ENCODE peak calls at places on chromosome 10, in ten cellular contexts. A is NCI-H1105; G is foreskin fibroblast; B is RWPE1; Z is lung; D is NCI-H82; S is A549; V is effector CD4-positive, alpha-beta T cell; U is iris pigment epithelial cell; K is stimulated activated CD4-positive, alpha-beta T cell treated with anti-CD3 and anti-CD28 coated beads, TNF-alpha, amount 100 ng/mL, for 24 hours. W is an unnamed sample.

GRCh38 chr10:63267414-63268138 is 134.4 kb downstream of the NRBF2 start:
- DNase-seq in A (no peak), G (peak), B (peak), Z (no peak), D (peak), S (peak), V (no peak), U (peak), K (no peak), W (no peak)

GRCh38 chr10:130928306-130928705 is 383.2 kb downstream of the TCERG1L start:
- DNase-seq in A (no peak), G (no peak), B (no peak), Z (no peak), D (no peak), S (no peak), V (no peak), U (no peak), K (no peak), W (no peak)

GRCh38 chr10:21737061-21737460 is 203.0 kb downstream of the MLLT10 start:
- DNase-seq in A (no peak), G (no peak), B (no peak), Z (no peak), D (no peak), S (no peak), V (no peak), U (no peak), K (no peak), W (no peak)

GRCh38 chr10:30433286-30433778 is 652 bp upstream of the MAP3K8 start:
- DNase-seq in A (no peak), G (peak), B (no peak), Z (peak), D (peak), S (peak), V (no peak), U (peak), K (peak), W (no peak)

GRCh38 chr10:86942441-86943315 is 14.7 kb downstream of the MMRN2 start:
- DNase-seq in A (no peak), G (peak), B (no peak), Z (no peak), D (no peak), S (no peak), V (no peak), U (no peak), K (no peak), W (no peak)

GRCh38 chr10:98301664-98302319 is 33.8 kb upstream of the LOXL4 start:
- DNase-seq in A (no peak), G (no peak), B (no peak), Z (no peak), D (peak), S (no peak), V (no peak), U (no peak), K (no peak), W (no peak)

GRCh38 chr10:28952523-28952922 is 275.2 kb downstream of the BAMBI start:
- DNase-seq in A (no peak), G (no peak), B (no peak), Z (no peak), D (no peak), S (no peak), V (no peak), U (no peak), K (no peak), W (no peak)

GRCh38 chr10:71920540-71921318 is 43.5 kb upstream of the CHST3 start:
- DNase-seq in A (no peak), G (peak), B (no peak), Z (no peak), D (peak), S (peak), V (no peak), U (peak), K (no peak), W (no peak)

W was measured in stimulated activated effector memory CD8-positive, alpha-beta T cell treated with anti-CD3 and anti-CD28 coated beads, Interleukin-12 subunit alpha, Interleukin-12 subunit beta, amount 100 ng/mL, for 72 hours.